ENCODE peak calls at places on chromosomes 6 and 20, in four cellular contexts. Z, N, Q and I are unnamed samples.
A peak's percentile ranks its signal among the peaks of the same experiment; 100 is the strongest.

GRCh38 chr6:142874676-142875075 is 70.3 kb downstream of the HIVEP2 start:
- DNase-seq in Z (no peak), N (no peak), Q (no peak), I (no peak)

GRCh38 chr6:134908906-134909516 is 40.9 kb downstream of the ALDH8A1 start:
- DNase-seq in N (peak; percentile 29), Q (peak; percentile 100), Z (no peak), I (no peak)

GRCh38 chr6:148653138-148653776 is 93.6 kb upstream of the UST start:
- DNase-seq in Z (no peak), N (no peak), Q (peak; percentile 47), I (no peak)

GRCh38 chr6:36954262-36954931 is at the start of gene PI16:
- DNase-seq in N (no peak), Z (no peak), Q (no peak), I (no peak)

GRCh38 chr20:32333181-32333987 is 24.7 kb upstream of the ASXL1 start:
- DNase-seq in Z (no peak), Q (no peak), N (no peak), I (peak; percentile 85)

GRCh38 chr20:33791959-33792597 is 19.1 kb upstream of the CHMP4B start:
- DNase-seq in Q (peak; percentile 72), N (peak; percentile 51), Z (peak; percentile 22), I (no peak)

GRCh38 chr6:103027532-103027931 is 1634.0 kb downstream of the GRIK2 start:
- DNase-seq in Q (no peak), N (no peak), Z (no peak), I (no peak)

GRCh38 chr6:20208687-20209378 is 3.4 kb downstream of the MBOAT1 start:
- DNase-seq in Z (no peak), N (no peak), Q (peak; percentile 13), I (no peak)

GRCh38 chr6:129598244-129599187 is 111.5 kb downstream of the ARHGAP18 start:
- DNase-seq in N (no peak), Q (peak; percentile 85), Z (no peak), I (peak; percentile 60)

GRCh38 chr20:63070301-63070625 is 63.5 kb upstream of the BHLHE23 start:
- DNase-seq in Q (no peak), Z (no peak), N (no peak), I (no peak)

DNA sequence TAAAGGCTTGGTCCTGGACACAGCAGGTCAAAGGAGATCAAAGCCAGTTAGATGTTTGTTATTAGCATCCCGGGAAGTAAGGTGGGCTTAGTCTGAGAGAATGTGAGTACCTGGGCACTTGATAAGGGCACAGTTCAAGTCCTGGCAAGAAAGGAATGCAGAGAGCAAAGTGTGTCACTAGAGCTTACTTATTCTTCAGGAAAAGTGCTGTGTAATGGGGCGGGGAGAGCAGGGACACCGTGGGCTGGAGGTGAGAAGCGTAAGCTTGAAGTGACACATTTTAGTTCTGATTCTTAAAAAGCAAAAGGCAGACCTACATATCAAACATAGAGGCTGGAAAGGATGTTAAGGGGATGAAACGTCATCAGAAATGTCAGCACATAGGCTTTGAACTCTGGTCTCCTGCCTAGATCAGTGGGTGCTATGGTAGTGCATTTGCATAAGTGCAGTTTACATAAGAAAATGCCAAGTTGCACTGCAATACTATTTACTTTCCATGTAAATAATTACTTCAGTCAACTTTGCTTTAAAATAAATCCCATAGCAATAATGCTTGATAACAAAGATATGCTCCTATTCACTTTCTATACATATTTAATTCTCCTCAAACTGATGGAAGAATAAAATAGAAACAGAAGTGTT is 2.6 kb downstream of the SAMD5 start:
- DNase-seq in Q (no peak), N (no peak), Z (no peak), I (no peak)
- H3K4me3 ChIP-seq in Q (no peak overlapping the region), N (peak overlapping the region; percentile 68), Z (no peak overlapping the region), I (no peak overlapping the region)

GRCh38 chr6:109007521-109007920 is 87.1 kb downstream of the SESN1 start:
- DNase-seq in Z (no peak), N (no peak), Q (no peak), I (no peak)
- H3K4me3 ChIP-seq in Z (peak overlapping the region; percentile 98), N (peak overlapping the region; percentile 87), Q (peak overlapping the region; percentile 65), I (no peak overlapping the region)

DNA sequence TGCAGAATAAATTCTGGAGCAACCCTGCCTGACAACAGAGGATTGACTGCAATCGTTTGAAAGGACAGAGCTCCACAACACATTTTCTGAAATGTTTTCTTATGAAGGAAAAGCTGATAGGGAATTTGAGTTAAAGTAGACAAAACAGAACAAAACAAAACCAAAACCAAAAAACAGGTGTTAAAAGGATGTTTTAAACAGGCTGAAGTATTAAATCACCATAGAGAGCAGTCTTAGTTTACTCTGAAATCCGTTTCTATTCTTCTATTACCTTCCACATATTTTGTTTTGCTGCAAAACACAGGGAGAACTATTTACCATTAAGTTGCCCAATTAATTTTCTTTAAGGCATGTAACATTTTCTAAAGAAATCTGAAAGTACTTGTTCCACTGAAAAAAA is 93.4 kb upstream of the MLIP start:
- DNase-seq in Q (no peak), Z (no peak), N (no peak), I (no peak)
- H3K4me3 ChIP-seq in Q (no peak overlapping the region), Z (no peak overlapping the region), N (no peak overlapping the region), I (no peak overlapping the region)

GRCh38 chr20:50726955-50727791 is 4.2 kb upstream of the PARD6B start:
- DNase-seq in N (no peak), Q (peak; percentile 35), Z (no peak), I (no peak)
- H3K4me3 ChIP-seq in N (no peak overlapping the region), Q (no peak overlapping the region), Z (no peak overlapping the region), I (no peak overlapping the region)